ENCODE peak calls at places on chromosome 9, in five cellular contexts. One of them, this sample, is unnamed.

GRCh38 chr9:88183798-88184495 is 45.7 kb upstream of the SPATA31C2 start:
- DNase-seq in AG04450: no peak
- DNase-seq in foreskin keratinocyte: no peak
- DNase-seq in A549: no peak
- DNase-seq in WERI-Rb-1: no peak
- DNase-seq in this sample: no peak

GRCh38 chr9:34524349-34524748 is 1.6 kb upstream of the ENHO start:
- DNase-seq in foreskin keratinocyte: no peak
- DNase-seq in WERI-Rb-1: no peak
- DNase-seq in AG04450: no peak
- DNase-seq in A549: no peak
- DNase-seq in this sample: no peak

GRCh38 chr9:4514252-4515128 is 24.2 kb downstream of the SLC1A1 start:
- DNase-seq in foreskin keratinocyte: no peak
- DNase-seq in WERI-Rb-1: no peak
- DNase-seq in AG04450: no peak
- DNase-seq in A549: no peak
- DNase-seq in this sample: no peak

GRCh38 chr9:98793031-98793430 is 3.3 kb downstream of the ANKS6 start:
- DNase-seq in WERI-Rb-1: no peak
- DNase-seq in AG04450: no peak
- DNase-seq in A549: no peak
- DNase-seq in foreskin keratinocyte: no peak
- DNase-seq in this sample: no peak

GRCh38 chr9:3835393-3835792 is 309.6 kb upstream of the RFX3 start:
- DNase-seq in foreskin keratinocyte: no peak
- DNase-seq in WERI-Rb-1: no peak
- DNase-seq in A549: no peak
- DNase-seq in AG04450: no peak
- DNase-seq in this sample: no peak

GRCh38 chr9:134192311-134192950 is 28.1 kb upstream of the RNU6ATAC start:
- DNase-seq in AG04450: no peak
- DNase-seq in A549: no peak
- DNase-seq in WERI-Rb-1: no peak
- DNase-seq in foreskin keratinocyte: no peak
- DNase-seq in this sample: no peak

GRCh38 chr9:15329539-15330109 is 22.6 kb upstream of the TTC39B start:
- DNase-seq in WERI-Rb-1: no peak
- DNase-seq in foreskin keratinocyte: no peak
- DNase-seq in A549: no peak
- DNase-seq in AG04450: no peak
- DNase-seq in this sample: no peak

GRCh38 chr9:122807271-122807900 is 7.5 kb downstream of the OR1K1 start:
- DNase-seq in A549: no peak
- DNase-seq in foreskin keratinocyte: no peak
- DNase-seq in WERI-Rb-1: no peak
- DNase-seq in AG04450: no peak
- DNase-seq in this sample: no peak

GRCh38 chr9:109329274-109330258 is 8.7 kb upstream of the EPB41L4B start:
- DNase-seq in foreskin keratinocyte: peak; percentile 92
- DNase-seq in A549: no peak
- DNase-seq in AG04450: no peak
- DNase-seq in WERI-Rb-1: no peak
- DNase-seq in this sample: peak; percentile 97

GRCh38 chr9:134318941-134319305 is 7.3 kb upstream of the RXRA start:
- DNase-seq in foreskin keratinocyte: no peak
- DNase-seq in WERI-Rb-1: no peak
- DNase-seq in A549: no peak
- DNase-seq in AG04450: no peak
- DNase-seq in this sample: no peak

GRCh38 chr9:37727002-37727401 is 26.6 kb upstream of the TRMT10B start:
- DNase-seq in foreskin keratinocyte: no peak
- DNase-seq in WERI-Rb-1: no peak
- DNase-seq in A549: no peak
- DNase-seq in AG04450: no peak
- DNase-seq in this sample: no peak

GRCh38 chr9:34983209-34983608 is 6.3 kb upstream of the DNAJB5 start:
- DNase-seq in A549: no peak
- DNase-seq in WERI-Rb-1: no peak
- DNase-seq in AG04450: no peak
- DNase-seq in foreskin keratinocyte: no peak
- DNase-seq in this sample: no peak

GRCh38 chr9:137277329-137278041 is at the start of gene TOR4A:
- DNase-seq in A549: peak; percentile 89
- DNase-seq in WERI-Rb-1: peak; percentile 91
- DNase-seq in foreskin keratinocyte: peak; percentile 65
- DNase-seq in AG04450: peak; percentile 54
- DNase-seq in this sample: peak; percentile 97
- TF ChIP-seq CTCF in A549: peak; percentile 33
- TF ChIP-seq CTCF in WERI-Rb-1: peak; percentile 26
- TF ChIP-seq CTCF in foreskin keratinocyte: peak; percentile 49
- TF ChIP-seq CTCF in AG04450: peak; percentile 38
- TF ChIP-seq CTCF in this sample: peak; percentile 73

GRCh38 chr9:135344915-135345500 is 134.6 kb upstream of the PPP1R26 start:
- DNase-seq in foreskin keratinocyte: no peak
- DNase-seq in AG04450: no peak
- DNase-seq in WERI-Rb-1: no peak
- DNase-seq in A549: no peak
- DNase-seq in this sample: no peak

GRCh38 chr9:135344523-135344901 is 135.1 kb upstream of the PPP1R26 start:
- DNase-seq in A549: no peak
- DNase-seq in AG04450: no peak
- DNase-seq in foreskin keratinocyte: no peak
- DNase-seq in WERI-Rb-1: peak; percentile 42
- DNase-seq in this sample: no peak

GRCh38 chr9:135346438-135347050 is 133.0 kb upstream of the PPP1R26 start:
- DNase-seq in A549: no peak
- DNase-seq in AG04450: no peak
- DNase-seq in WERI-Rb-1: no peak
- DNase-seq in foreskin keratinocyte: no peak
- DNase-seq in this sample: no peak

GRCh38 chr9:135347461-135347860 is 132.1 kb upstream of the PPP1R26 start:
- DNase-seq in AG04450: no peak
- DNase-seq in foreskin keratinocyte: no peak
- DNase-seq in A549: no peak
- DNase-seq in WERI-Rb-1: no peak
- DNase-seq in this sample: no peak

GRCh38 chr9:135345775-135346433 is 133.7 kb upstream of the PPP1R26 start:
- DNase-seq in AG04450: no peak
- DNase-seq in foreskin keratinocyte: no peak
- DNase-seq in WERI-Rb-1: no peak
- DNase-seq in A549: no peak
- DNase-seq in this sample: no peak
- H3K27ac ChIP-seq in AG04450: no peak overlapping the region
- H3K27ac ChIP-seq in foreskin keratinocyte: no peak overlapping the region
- H3K27ac ChIP-seq in WERI-Rb-1: no peak overlapping the region
- H3K27ac ChIP-seq in A549: no peak overlapping the region
- H3K27ac ChIP-seq in this sample: no peak overlapping the region

DNA sequence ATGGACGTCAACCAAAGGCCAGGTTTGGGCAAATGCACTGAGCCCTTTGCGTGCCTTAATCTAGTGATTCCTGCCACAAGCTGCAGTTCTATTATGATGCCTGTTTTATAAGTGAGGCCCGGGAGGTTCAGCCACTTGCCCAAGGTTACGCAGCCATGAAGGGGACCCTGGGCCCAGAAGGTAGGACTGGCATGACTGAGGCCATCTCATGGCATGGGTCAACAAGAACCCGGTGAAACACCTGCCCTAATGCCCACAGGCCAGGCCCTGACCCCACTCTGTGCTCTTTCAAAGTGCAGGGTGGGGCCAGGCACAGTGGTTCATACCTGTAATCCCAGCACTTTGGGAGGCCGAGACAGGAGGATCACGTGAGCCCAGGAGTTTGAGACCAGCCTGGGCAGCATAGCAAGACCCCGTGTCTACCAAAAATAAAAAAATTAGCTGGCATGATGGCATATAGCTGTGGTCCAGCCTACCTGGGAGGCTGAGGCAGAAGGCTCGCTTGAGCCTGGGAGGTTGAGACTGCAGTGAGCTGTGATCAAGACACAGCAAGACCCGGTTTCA is 8.6 kb downstream of the NINJ1 start:
- DNase-seq in WERI-Rb-1: peak; percentile 0
- DNase-seq in foreskin keratinocyte: no peak
- DNase-seq in AG04450: no peak
- DNase-seq in A549: no peak
- DNase-seq in this sample: no peak
- TF ChIP-seq CTCF in WERI-Rb-1: no peak
- TF ChIP-seq CTCF in foreskin keratinocyte: no peak
- TF ChIP-seq CTCF in AG04450: no peak
- TF ChIP-seq CTCF in A549: no peak
- TF ChIP-seq CTCF in this sample: no peak

DNA sequence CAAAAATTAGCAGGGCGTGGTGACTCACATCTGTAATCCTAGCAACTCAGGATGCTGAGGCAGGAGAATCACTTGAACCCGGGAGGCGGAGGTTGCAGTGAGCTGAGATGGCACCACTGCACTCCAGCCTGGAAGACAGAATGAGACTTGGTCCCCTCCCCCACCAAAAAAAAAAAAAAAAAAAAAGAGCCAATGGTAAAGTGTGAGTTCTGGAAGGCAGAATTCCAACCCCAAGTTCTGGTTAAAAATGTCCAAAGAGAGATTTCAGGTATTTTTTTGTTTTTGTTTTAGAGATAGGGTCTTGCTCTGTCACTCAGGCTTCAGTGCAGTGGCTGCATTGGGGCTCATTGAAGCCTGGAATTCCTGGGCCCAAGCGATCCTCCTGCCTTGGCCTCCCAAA is 1.6 kb upstream of the SET start:
- DNase-seq in AG04450: no peak
- DNase-seq in WERI-Rb-1: no peak
- DNase-seq in foreskin keratinocyte: no peak
- DNase-seq in A549: no peak
- DNase-seq in this sample: no peak
- H3K27ac ChIP-seq in AG04450: no peak overlapping the region
- H3K27ac ChIP-seq in WERI-Rb-1: peak overlapping the region; percentile 98
- H3K27ac ChIP-seq in foreskin keratinocyte: no peak overlapping the region
- H3K27ac ChIP-seq in A549: peak overlapping the region; percentile 100
- H3K27ac ChIP-seq in this sample: peak overlapping the region; percentile 98

GRCh38 chr9:36487482-36488321 is 85.0 kb upstream of the MELK start:
- DNase-seq in A549: peak; percentile 63
- DNase-seq in WERI-Rb-1: peak; percentile 91
- DNase-seq in AG04450: peak; percentile 72
- DNase-seq in foreskin keratinocyte: peak; percentile 63
- DNase-seq in this sample: peak; percentile 90
- TF ChIP-seq CTCF in A549: no peak
- TF ChIP-seq CTCF in WERI-Rb-1: no peak
- TF ChIP-seq CTCF in AG04450: peak; percentile 3
- TF ChIP-seq CTCF in foreskin keratinocyte: peak; percentile 19
- TF ChIP-seq CTCF in this sample: no peak

This sample was measured in RWPE1.